ENCODE peak calls at places on chromosomes 13 and 19, in nine cellular contexts. T, A, N, K, P, O, G, F and U are unnamed samples. For H3K4me1, the result is how much of the 10 kb centered on the place peaks cover.

GRCh38 chr19:18613589-18614234 is 1.0 kb downstream of the TMEM59L start:
- DNase-seq in P (no peak), N (no peak), T (no peak), G (no peak), O (no peak), F (peak), K (no peak), A (no peak), U (no peak)

GRCh38 chr19:50492303-50493052 is 15.8 kb upstream of the GARIN5A start:
- DNase-seq in F (no peak), K (no peak), G (no peak), O (peak), P (no peak), N (no peak), A (peak), T (peak), U (no peak)

GRCh38 chr13:66835040-66835628 is 395.0 kb downstream of the PCDH9 start:
- DNase-seq in O (no peak), P (peak), T (peak), A (peak), K (peak), N (peak), F (no peak), G (no peak), U (peak)

GRCh38 chr19:16571689-16572331 is 405 bp downstream of the SLC35E1 start:
- DNase-seq in K (no peak), P (peak), O (peak), A (no peak), N (no peak), F (peak), G (no peak), T (peak), U (no peak)

GRCh38 chr19:13149628-13150186 is 468 bp downstream of the STX10 start:
- DNase-seq in O (peak), F (peak), K (no peak), P (no peak), G (peak), A (peak), T (peak), N (peak), U (peak)

GRCh38 chr13:22103046-22103445 is 432.2 kb downstream of the FGF9 start:
- DNase-seq in G (no peak), N (no peak), K (no peak), P (no peak), O (no peak), T (no peak), F (no peak), A (no peak), U (no peak)

GRCh38 chr13:50951366-50951765 is 41.8 kb downstream of the RNASEH2B start:
- DNase-seq in N (no peak), K (no peak), A (no peak), O (no peak), G (no peak), F (no peak), T (no peak), P (peak), U (no peak)

GRCh38 chr13:51785592-51786424 is 18.2 kb downstream of the DHRS12 start:
- DNase-seq in G (no peak), O (no peak), T (no peak), A (peak), F (peak), N (peak), K (peak), P (peak), U (peak)

GRCh38 chr13:43797869-43798268 is 11.1 kb upstream of the ENOX1 start:
- DNase-seq in G (no peak), O (no peak), K (no peak), A (no peak), F (peak), N (no peak), T (no peak), P (peak), U (no peak)

GRCh38 chr13:24053505-24054251 is 106.8 kb upstream of the SPATA13 start:
- DNase-seq in G (peak), O (peak), A (peak), T (no peak), F (peak), N (peak), K (peak), P (peak), U (no peak)

DNA sequence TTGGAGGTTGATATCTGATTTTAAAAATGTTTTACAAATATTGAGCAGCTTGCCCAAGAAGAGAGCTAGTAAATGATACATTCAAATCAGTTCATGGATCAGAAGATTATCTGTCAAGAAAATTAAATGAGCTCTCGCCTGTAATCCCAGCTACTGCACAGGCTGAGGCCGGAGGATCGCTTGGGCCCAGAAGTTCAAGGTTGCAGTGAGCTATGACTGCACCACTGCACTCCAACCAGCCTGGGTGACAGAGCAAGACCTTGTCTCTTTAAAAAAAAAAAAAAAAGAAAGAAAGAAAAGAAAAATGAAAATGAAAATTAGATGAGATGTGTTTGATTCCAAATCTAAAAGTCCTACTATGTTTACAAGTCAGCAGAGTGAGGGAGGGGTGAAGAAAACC is 2.4 kb downstream of the SPART start:
- DNase-seq in G (no peak), A (no peak), T (no peak), F (peak), N (no peak), O (no peak), K (no peak), P (no peak), U (no peak)
- H3K4me3 ChIP-seq in G (peak), A (no peak), T (no peak), F (no peak), N (no peak), O (no peak), K (no peak), P (no peak), U (peak)

GRCh38 chr19:10517361-10517759 is at the start of gene S1PR5:
- DNase-seq in T (no peak), N (peak), G (peak), K (no peak), P (no peak), F (peak), A (peak), O (peak), U (no peak)
- TF ChIP-seq CTCF in T (no peak), N (no peak), G (no peak), K (no peak), P (no peak), F (no peak), A (no peak), O (no peak), U (no peak)

GRCh38 chr13:74003374-74003773 is 130.8 kb downstream of the KLF12 start:
- DNase-seq in T (no peak), A (no peak), F (no peak), N (no peak), O (no peak), P (peak), G (no peak), K (no peak), U (no peak)
- H3K4me1 ChIP-seq in T (under half), A (under half), F (under half), N (under half), O (under half), P (under half), G (under half), K (under half), U (under half)

DNA sequence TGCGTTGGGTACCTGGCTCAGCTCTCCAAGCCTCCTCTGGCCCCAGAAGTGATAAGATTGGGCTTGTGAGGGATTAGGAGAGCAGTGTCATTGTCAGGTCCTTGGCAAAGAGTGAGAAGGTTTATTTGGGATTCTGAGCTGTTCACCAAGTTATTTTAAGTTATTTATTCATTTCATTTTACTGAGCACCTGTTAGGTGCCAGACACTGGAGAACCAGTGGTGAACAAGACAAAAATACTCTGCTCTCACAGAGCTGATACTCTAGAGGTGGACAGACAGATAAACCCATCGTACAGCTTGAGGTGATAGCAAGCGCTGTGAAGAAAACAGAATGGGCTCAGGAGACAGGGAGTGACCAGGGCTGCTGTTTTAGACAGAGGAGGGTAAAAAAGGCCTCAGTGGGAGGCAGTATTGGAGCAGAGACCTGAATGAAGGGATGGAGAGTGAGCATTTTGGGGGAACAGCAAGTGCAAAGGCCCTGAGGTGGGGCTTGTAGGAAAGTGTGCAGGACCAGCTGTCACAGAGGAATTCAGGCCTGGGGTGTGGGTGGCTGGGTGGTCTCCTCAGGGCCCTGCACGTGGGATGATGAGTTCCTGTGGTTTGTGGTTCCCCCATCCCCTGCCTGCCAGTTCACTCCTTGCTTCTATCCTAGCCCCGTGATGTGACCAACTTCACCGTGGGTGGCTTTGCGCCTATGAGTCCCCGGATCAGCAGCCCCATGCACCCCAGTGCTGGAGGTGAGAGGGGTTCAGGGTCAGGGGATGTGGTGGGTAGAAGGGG is 8.7 kb upstream of the TIMM50 start:
- DNase-seq in P (no peak), K (no peak), A (no peak), T (no peak), O (no peak), G (no peak), F (no peak), N (no peak), U (no peak)
- H3K4me3 ChIP-seq in P (no peak), K (no peak), A (no peak), T (no peak), O (no peak), G (no peak), F (no peak), N (no peak), U (no peak)

DNA sequence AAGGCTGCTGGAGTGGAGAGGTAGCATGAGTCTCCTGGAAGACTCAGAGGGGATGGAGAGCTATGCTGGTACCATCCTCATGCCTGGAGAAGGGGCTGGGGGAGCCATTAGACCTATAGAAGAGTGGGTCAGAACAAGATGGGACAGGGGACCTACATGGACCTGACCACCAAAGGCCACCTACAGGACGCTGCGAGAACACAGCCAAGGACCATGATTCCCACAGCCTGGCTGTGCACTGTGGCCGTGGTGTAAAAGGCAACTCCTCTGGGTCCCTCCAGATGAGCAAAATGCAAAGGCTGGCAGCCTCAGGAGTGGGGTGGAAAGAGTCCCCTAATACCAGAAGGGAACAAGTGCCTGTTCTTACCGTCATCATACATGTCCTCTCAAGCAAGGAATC is 216.2 kb downstream of the SLC7A1 start:
- DNase-seq in K (no peak), T (no peak), F (no peak), O (no peak), G (no peak), N (no peak), P (no peak), A (no peak), U (no peak)
- TF ChIP-seq CTCF in K (no peak), T (no peak), F (no peak), O (no peak), G (no peak), N (no peak), P (no peak), A (no peak), U (no peak)

GRCh38 chr13:77014906-77015685 is 11.9 kb downstream of the FBXL3 start:
- DNase-seq in G (no peak), K (no peak), N (no peak), O (no peak), A (no peak), F (no peak), P (no peak), T (no peak), U (no peak)

GRCh38 chr13:77016241-77016812 is 10.6 kb downstream of the FBXL3 start:
- DNase-seq in O (no peak), F (no peak), G (no peak), N (no peak), T (no peak), K (no peak), P (no peak), A (no peak), U (no peak)

GRCh38 chr13:77022341-77022740 is 4.6 kb downstream of the FBXL3 start:
- DNase-seq in N (no peak), P (peak), G (no peak), A (no peak), O (no peak), T (no peak), F (peak), K (no peak), U (no peak)

GRCh38 chr13:77016888-77017623 is 9.9 kb downstream of the FBXL3 start:
- DNase-seq in T (no peak), G (no peak), P (no peak), A (no peak), O (no peak), F (no peak), K (no peak), N (no peak), U (no peak)

GRCh38 chr13:77019756-77020155 is 7.2 kb downstream of the FBXL3 start:
- DNase-seq in F (no peak), N (no peak), G (no peak), T (no peak), P (no peak), K (no peak), O (no peak), A (no peak), U (no peak)
- H3K4me1 ChIP-seq in F (under half), N (half or more), G (under half), T (under half), P (under half), K (under half), O (half or more), A (under half), U (half or more)

GRCh38 chr19:56109216-56109615 is 11.9 kb downstream of the ZNF787 start:
- DNase-seq in F (peak), G (no peak), O (no peak), T (no peak), P (peak), K (no peak), A (no peak), N (no peak), U (no peak)
- H3K4me3 ChIP-seq in F (no peak), G (no peak), O (no peak), T (peak), P (no peak), K (no peak), A (no peak), N (no peak), U (peak)

GRCh38 chr13:110643324-110643723 is 28.0 kb downstream of the NAXD start:
- DNase-seq in N (peak), K (no peak), P (no peak), A (no peak), F (no peak), O (no peak), G (no peak), T (peak), U (no peak)

GRCh38 chr13:110646442-110647364 is 31.4 kb downstream of the NAXD start:
- DNase-seq in F (no peak), A (no peak), O (no peak), T (no peak), N (no peak), P (no peak), G (no peak), K (no peak), U (no peak)

GRCh38 chr13:110645750-110646149 is 30.4 kb downstream of the NAXD start:
- DNase-seq in N (no peak), G (no peak), F (no peak), K (no peak), P (no peak), O (no peak), A (no peak), T (no peak), U (no peak)

GRCh38 chr13:110643768-110644421 is 28.6 kb downstream of the NAXD start:
- DNase-seq in O (no peak), G (no peak), A (no peak), N (no peak), T (no peak), F (no peak), P (no peak), K (no peak), U (no peak)

GRCh38 chr13:110644892-110645521 is 29.7 kb downstream of the NAXD start:
- DNase-seq in K (peak), F (peak), A (peak), P (peak), T (peak), O (peak), G (no peak), N (peak), U (peak)
- TF ChIP-seq CTCF in K (peak), F (peak), A (peak), P (peak), T (no peak), O (peak), G (no peak), N (peak), U (peak)

GRCh38 chr13:100247937-100248336 is 159.0 kb downstream of the PCCA start:
- DNase-seq in T (no peak), N (no peak), K (no peak), F (no peak), A (no peak), G (no peak), O (no peak), P (no peak), U (no peak)
- H3K4me1 ChIP-seq in T (under half), N (under half), K (under half), F (under half), A (under half), G (under half), O (under half), P (under half), U (under half)